ENCODE peak calls at places on chromosomes 11 and 22, in four cellular contexts. O is pancreas, K is tibial artery, E is BJ. T is an unnamed sample.

GRCh38 chr22:44968736-44969135 is 41.1 kb downstream of the PHF21B start:
- DNase-seq in E (no peak), K (no peak), O (no peak), T (no peak)

GRCh38 chr22:31646186-31647019 is 15.6 kb downstream of the PISD start:
- DNase-seq in K (no peak), O (no peak), E (peak; percentile 100), T (no peak)

GRCh38 chr22:41857160-41857859 is 24.4 kb downstream of the SREBF2 start:
- DNase-seq in K (peak; percentile 22), E (no peak), O (no peak), T (peak; percentile 63)

GRCh38 chr22:17888439-17888838 is 114.2 kb upstream of the BID start:
- DNase-seq in K (no peak), O (no peak), E (no peak), T (no peak)

GRCh38 chr22:25235547-25236290 is 16.3 kb downstream of the CRYBB2 start:
- DNase-seq in O (peak; percentile 84), K (peak; percentile 35), E (no peak), T (peak; percentile 57)

GRCh38 chr11:57513446-57513795 is 2.1 kb downstream of the SLC43A1 start:
- DNase-seq in O (no peak), K (no peak), E (no peak), T (no peak)

GRCh38 chr11:1889941-1890855 is 1.5 kb downstream of the PRR33 start:
- DNase-seq in K (no peak), O (no peak), E (no peak), T (no peak)

GRCh38 chr22:37014415-37014806 is 4.8 kb downstream of the TST start:
- DNase-seq in K (no peak), O (no peak), E (no peak), T (no peak)

GRCh38 chr22:43230983-43231723 is 44.2 kb upstream of the TTLL12 start:
- DNase-seq in K (no peak), E (no peak), O (peak; percentile 73), T (peak; percentile 22)

GRCh38 chr22:23678133-23678532 is 12.7 kb upstream of the RGL4 start:
- DNase-seq in O (no peak), E (no peak), K (peak; percentile 2), T (no peak)

GRCh38 chr11:65487467-65488272 is 11.2 kb upstream of the MALAT1 start:
- DNase-seq in K (peak; percentile 100), E (peak; percentile 100), O (peak; percentile 97), T (no peak)

GRCh38 chr22:41902932-41903421 is 11.9 kb downstream of the SHISA8 start:
- DNase-seq in K (no peak), O (no peak), E (no peak), T (no peak)

GRCh38 chr11:79381036-79381435 is 59.8 kb downstream of the TENM4 start:
- DNase-seq in E (no peak), K (no peak), O (no peak), T (no peak)

GRCh38 chr22:42895087-42895486 is 38.0 kb upstream of the ARFGAP3 start:
- DNase-seq in E (no peak), O (no peak), K (no peak), T (peak; percentile 47)

GRCh38 chr11:122963981-122964380 is 17.7 kb downstream of the BSX start:
- DNase-seq in E (no peak), K (no peak), O (no peak), T (no peak)

GRCh38 chr22:30607939-30608338 is 965 bp downstream of the TCN2 start:
- DNase-seq in O (no peak), E (no peak), K (no peak), T (peak; percentile 15)

GRCh38 chr22:23826510-23827350 is 12.1 kb downstream of the DERL3 start:
- DNase-seq in O (no peak), K (no peak), E (peak; percentile 35), T (no peak)

DNA sequence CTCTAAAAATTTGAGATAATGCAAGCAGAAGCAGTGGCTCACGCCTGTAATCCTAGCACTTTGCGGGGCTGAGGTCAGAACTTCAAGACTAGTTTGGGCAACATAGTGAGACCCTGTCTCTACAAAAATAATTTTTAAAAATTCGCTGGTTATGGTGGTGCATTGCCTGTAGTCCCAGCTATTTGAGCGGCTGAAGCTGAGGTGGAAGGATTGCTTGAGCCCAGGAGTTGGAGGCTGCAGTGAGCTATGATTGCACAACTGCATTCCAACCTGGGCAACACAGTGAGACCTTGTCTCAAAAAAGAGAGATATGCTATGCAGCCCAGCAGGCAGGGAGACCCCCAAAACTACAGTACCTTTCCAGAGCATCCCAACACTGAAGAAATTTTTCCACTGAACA is 2.3 kb downstream of the CTSC start:
- DNase-seq in O (no peak), E (no peak), K (no peak), T (no peak)
- H3K4me3 ChIP-seq in O (peak overlapping the region; percentile 11), E (no peak overlapping the region), K (no peak overlapping the region), T (peak overlapping the region; percentile 90)

GRCh38 chr11:44566559-44566949 is 1.1 kb downstream of the CD82 start:
- DNase-seq in E (no peak), K (no peak), O (no peak), T (no peak)

GRCh38 chr11:44565008-44565745 is at the start of gene CD82:
- DNase-seq in E (peak; percentile 86), K (peak; percentile 100), O (peak; percentile 100), T (peak; percentile 80)

GRCh38 chr11:44566952-44567875 is 1.8 kb downstream of the CD82 start:
- DNase-seq in K (no peak), E (no peak), O (no peak), T (no peak)

GRCh38 chr11:44564653-44565007 is 833 bp upstream of the CD82 start:
- DNase-seq in O (peak; percentile 83), E (peak; percentile 40), K (peak; percentile 91), T (no peak)

GRCh38 chr11:44565746-44566558 is 489 bp downstream of the CD82 start:
- DNase-seq in E (no peak), O (no peak), K (no peak), T (no peak)
- H3K4me3 ChIP-seq in E (peak overlapping the region; percentile 46), O (peak overlapping the region; percentile 66), K (peak overlapping the region; percentile 59), T (peak overlapping the region; percentile 74)

DNA sequence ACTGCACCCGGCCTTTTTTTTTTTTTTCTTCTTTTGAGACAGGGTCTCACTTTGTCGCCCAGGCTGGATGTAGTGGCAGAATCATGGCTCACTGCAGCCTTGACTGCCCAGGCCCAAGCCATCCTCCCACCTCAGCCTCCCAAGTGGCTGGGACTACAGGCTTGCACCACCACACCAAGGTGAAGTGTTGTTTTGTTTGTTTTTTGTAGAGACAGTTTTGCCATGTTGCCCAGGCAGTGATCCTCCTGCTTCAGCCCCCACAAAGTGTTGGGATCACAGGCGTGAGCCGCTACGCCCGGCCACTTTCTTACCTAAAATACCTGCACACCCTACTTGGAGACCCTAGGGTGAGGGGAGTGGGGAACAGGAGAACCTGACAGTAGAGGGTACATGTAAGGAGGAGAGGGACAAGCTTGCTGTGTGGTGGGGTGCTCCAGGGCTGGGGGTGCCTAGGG is 4.5 kb upstream of the AIFM3 start:
- DNase-seq in K (no peak), O (no peak), E (no peak), T (no peak)
- H3K4me3 ChIP-seq in K (no peak overlapping the region), O (no peak overlapping the region), E (no peak overlapping the region), T (no peak overlapping the region)

GRCh38 chr22:38066381-38067027 is 9.3 kb downstream of the PICK1 start:
- DNase-seq in O (no peak), E (no peak), K (no peak), T (no peak)

GRCh38 chr22:38067028-38067415 is 9.8 kb downstream of the PICK1 start:
- DNase-seq in O (no peak), K (no peak), E (no peak), T (no peak)

GRCh38 chr22:38067771-38068360 is 10.7 kb downstream of the PICK1 start:
- DNase-seq in E (no peak), O (no peak), K (no peak), T (no peak)

GRCh38 chr22:38065539-38065938 is 8.3 kb downstream of the PICK1 start:
- DNase-seq in E (no peak), O (no peak), K (no peak), T (no peak)

GRCh38 chr22:38062782-38063181 is 5.6 kb downstream of the PICK1 start:
- DNase-seq in O (no peak), K (peak; percentile 60), E (no peak), T (no peak)
- H3K4me3 ChIP-seq in O (no peak overlapping the region), K (no peak overlapping the region), E (no peak overlapping the region), T (no peak overlapping the region)

GRCh38 chr11:26045082-26045481 is 286.8 kb upstream of the ANO3 start:
- DNase-seq in K (no peak), O (no peak), E (no peak), T (no peak)
- H3K4me3 ChIP-seq in K (no peak overlapping the region), O (no peak overlapping the region), E (no peak overlapping the region), T (no peak overlapping the region)

DNA sequence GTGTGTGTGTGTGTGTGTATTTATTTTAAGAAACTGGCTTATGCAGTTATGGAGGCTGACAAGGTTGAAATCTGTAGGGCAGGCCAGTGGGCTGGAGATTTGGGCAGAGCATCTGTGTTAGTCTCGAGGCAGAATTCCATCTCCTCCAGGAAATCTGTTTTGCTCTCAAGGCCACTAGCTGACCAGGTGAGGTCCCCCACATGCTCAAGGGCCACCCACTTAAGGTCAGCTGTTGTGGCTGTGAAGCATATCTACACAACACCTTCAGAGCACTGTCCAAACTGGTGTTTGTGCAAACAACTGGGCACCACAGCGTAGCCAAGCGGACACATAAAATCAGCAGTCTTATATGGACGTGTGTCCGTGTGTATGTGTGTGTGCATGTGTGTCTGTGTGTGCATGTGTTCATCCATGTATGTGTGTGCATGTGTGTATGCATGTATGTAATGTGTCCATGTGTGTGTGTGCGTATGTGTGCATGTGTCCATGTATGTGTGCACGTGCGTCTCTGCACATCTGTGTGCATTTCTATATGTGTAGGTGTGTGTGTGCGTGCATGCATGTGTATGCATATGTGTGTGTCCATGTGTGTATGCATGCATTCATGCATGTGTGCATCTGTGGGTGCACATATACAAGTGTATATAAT is 400.9 kb downstream of the BRD1 start:
- DNase-seq in K (no peak), O (no peak), E (no peak), T (no peak)
- H3K4me3 ChIP-seq in K (no peak overlapping the region), O (no peak overlapping the region), E (no peak overlapping the region), T (no peak overlapping the region)

GRCh38 chr11:66936326-66936725 is 21.9 kb downstream of the PC start:
- DNase-seq in O (no peak), E (peak; percentile 70), K (no peak), T (no peak)
- H3K4me3 ChIP-seq in O (no peak overlapping the region), E (no peak overlapping the region), K (no peak overlapping the region), T (no peak overlapping the region)

GRCh38 chr11:8964324-8965320 is at the start of gene TMEM9B:
- DNase-seq in O (peak; percentile 92), E (peak; percentile 31), K (peak; percentile 94), T (peak; percentile 75)

GRCh38 chr11:8959546-8960166 is 4.6 kb downstream of the TMEM9B start:
- DNase-seq in O (peak; percentile 33), E (peak; percentile 22), K (no peak), T (peak; percentile 73)

GRCh38 chr11:8963569-8964323 is 496 bp downstream of the TMEM9B start:
- DNase-seq in O (peak; percentile 89), K (peak; percentile 59), E (no peak), T (peak; percentile 55)

GRCh38 chr11:8967159-8967558 is 2.9 kb upstream of the TMEM9B start:
- DNase-seq in K (no peak), E (no peak), O (no peak), T (no peak)

GRCh38 chr11:8962827-8963226 is 1.4 kb downstream of the TMEM9B start:
- DNase-seq in O (no peak), K (no peak), E (no peak), T (no peak)
- H3K4me3 ChIP-seq in O (peak overlapping the region; percentile 89), K (peak overlapping the region; percentile 82), E (no peak overlapping the region), T (peak overlapping the region; percentile 81)

T was measured in GM12864.